ENCODE peak calls at places on chromosome 12, in eight cellular contexts. Z is pancreas, C is activated T-cell treated with anti-CD3 and anti-CD28 coated beads for 1 hour, K is EH, N is sciatic nerve, X is suprapubic skin, H is NCI-H1105, U is left kidney. R is an unnamed sample.

GRCh38 chr12:132278421-132279183 is 50.8 kb downstream of the GALNT9 start:
- DNase-seq in C (no peak), X (no peak), U (no peak), Z (no peak), H (no peak), N (no peak), K (no peak), R (no peak)

GRCh38 chr12:59808317-59808910 is 212.6 kb downstream of the SLC16A7 start:
- DNase-seq in U (peak), H (no peak), N (no peak), K (peak), Z (no peak), C (no peak), X (no peak), R (peak)

GRCh38 chr12:122235741-122236140 is 9.9 kb upstream of the DIABLO start:
- DNase-seq in H (no peak), K (no peak), C (no peak), U (no peak), Z (no peak), N (no peak), X (peak), R (no peak)

GRCh38 chr12:50314629-50315312 is 31.5 kb upstream of the LIMA1 start:
- DNase-seq in N (peak), X (no peak), Z (no peak), K (peak), C (no peak), U (peak), H (no peak), R (peak)

GRCh38 chr12:62785941-62786559 is 148.9 kb downstream of the PPM1H start:
- DNase-seq in Z (no peak), X (no peak), U (peak), K (peak), H (no peak), N (no peak), C (no peak), R (peak)

GRCh38 chr12:107545737-107546363 is 139.7 kb upstream of the PWP1 start:
- DNase-seq in X (no peak), U (no peak), H (no peak), N (no peak), Z (no peak), K (peak), C (no peak), R (peak)

GRCh38 chr12:19971396-19971802 is 396.9 kb upstream of the PDE3A start:
- DNase-seq in K (peak), Z (peak), H (no peak), U (peak), C (no peak), X (no peak), N (no peak), R (no peak)

GRCh38 chr12:44812062-44812461 is 64.1 kb downstream of the NELL2 start:
- DNase-seq in N (no peak), H (no peak), Z (no peak), U (no peak), X (no peak), K (peak), C (peak), R (no peak)

GRCh38 chr12:101743724-101744472 is 4.6 kb upstream of the SYCP3 start:
- DNase-seq in H (no peak), K (no peak), U (peak), N (no peak), Z (no peak), X (no peak), C (no peak), R (no peak)

GRCh38 chr12:32809196-32809595 is 53.5 kb upstream of the YARS2 start:
- DNase-seq in Z (no peak), X (no peak), N (no peak), C (no peak), K (no peak), H (no peak), U (no peak), R (no peak)

GRCh38 chr12:2244013-2244861 is 191.4 kb downstream of the CACNA1C start:
- DNase-seq in X (no peak), H (no peak), N (no peak), U (peak), Z (no peak), C (no peak), K (peak), R (peak)

GRCh38 chr12:95435355-95435754 is 38.6 kb upstream of the METAP2 start:
- DNase-seq in K (no peak), U (no peak), Z (no peak), H (no peak), C (no peak), X (no peak), N (no peak), R (no peak)

GRCh38 chr12:131916306-131917138 is 12.6 kb upstream of the PUS1 start:
- DNase-seq in K (no peak), C (no peak), Z (no peak), U (no peak), X (no peak), N (peak), H (no peak), R (no peak)

GRCh38 chr12:128258866-128259555 is 8.0 kb upstream of the TMEM132C start:
- DNase-seq in K (no peak), Z (no peak), U (peak), N (no peak), H (no peak), X (no peak), C (no peak), R (no peak)